ENCODE peak calls at places on chromosomes 1 and 21, in five cellular contexts. J, Z, X, A and C are unnamed samples.

GRCh38 chr1:37776946-37777516 is 12.1 kb upstream of the EPHA10 start:
- DNase-seq in J (no peak), Z (no peak), X (no peak), A (no peak), C (no peak)

GRCh38 chr1:19949016-19949415 is 25.6 kb upstream of the PLA2G2E start:
- DNase-seq in J (no peak), Z (peak), X (no peak), A (no peak), C (no peak)

GRCh38 chr1:187680823-187681222 is 852.1 kb downstream of the PLA2G4A start:
- DNase-seq in J (no peak), Z (no peak), X (no peak), A (no peak), C (no peak)

GRCh38 chr1:31753623-31754349 is 10.4 kb downstream of the ADGRB2 start:
- DNase-seq in J (no peak), Z (no peak), X (no peak), A (no peak), C (no peak)

GRCh38 chr1:205928256-205928655 is 15.0 kb downstream of the SLC26A9 start:
- DNase-seq in J (no peak), Z (no peak), X (no peak), A (no peak), C (no peak)

GRCh38 chr1:53160924-53161378 is 18.5 kb upstream of the SLC1A7 start:
- DNase-seq in J (no peak), Z (peak), X (no peak), A (no peak), C (no peak)

GRCh38 chr1:239786464-239786863 is 305.2 kb upstream of the FMN2 start:
- DNase-seq in J (no peak), Z (no peak), X (no peak), A (no peak), C (peak)

GRCh38 chr1:46536527-46536926 is 14.9 kb downstream of the KNCN start:
- DNase-seq in J (no peak), Z (no peak), X (no peak), A (no peak), C (no peak)

GRCh38 chr1:2194319-2194897 is at the start of gene FAAP20:
- DNase-seq in J (peak), Z (peak), X (peak), A (no peak), C (peak)

GRCh38 chr1:85259866-85260345 is 444 bp upstream of the C1orf52 start:
- DNase-seq in J (no peak), Z (no peak), X (no peak), A (no peak), C (no peak)

GRCh38 chr21:44498280-44498964 is 41.6 kb downstream of the KRTAP10-1 start:
- DNase-seq in J (no peak), Z (peak), X (no peak), A (no peak), C (no peak)

GRCh38 chr21:35048183-35048601 is 910 bp downstream of the RUNX1 start:
- DNase-seq in J (peak), Z (no peak), X (no peak), A (no peak), C (peak)

DNA sequence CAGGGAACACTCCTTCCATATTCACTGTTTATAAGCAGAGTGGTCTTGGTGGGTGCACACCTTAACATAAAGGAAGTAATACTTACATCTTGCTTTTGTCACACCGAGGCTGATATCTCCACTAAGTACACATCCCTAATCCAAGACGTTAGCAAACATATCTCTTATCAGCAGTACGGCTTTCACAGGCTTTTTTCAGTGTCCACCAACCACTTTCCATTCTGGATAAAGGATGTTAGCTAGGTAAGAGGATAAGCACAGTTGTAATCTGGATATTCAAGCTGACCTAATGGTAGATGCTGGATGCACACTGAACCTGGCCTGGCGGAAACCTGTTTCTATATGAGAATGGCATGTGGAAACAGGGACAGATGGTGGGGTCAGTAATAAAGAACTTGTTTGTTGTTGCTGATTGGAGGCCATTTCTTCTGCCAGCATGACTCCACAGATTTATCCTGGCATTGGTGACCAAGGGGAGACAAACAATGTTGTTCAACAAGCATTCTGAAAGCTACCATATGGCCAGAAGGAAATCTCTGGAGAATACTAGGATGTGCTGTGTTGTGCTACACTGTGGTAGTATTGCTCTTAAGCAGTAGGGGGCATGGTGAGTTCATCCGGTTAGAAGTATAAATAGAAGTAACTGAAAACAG is 416.4 kb downstream of the PTBP2 start:
- DNase-seq in J (peak), Z (peak), X (no peak), A (no peak), C (no peak)
- TF ChIP-seq POLR2AphosphoS5 in J (no peak), Z (no peak), X (no peak), A (no peak), C (no peak)

DNA sequence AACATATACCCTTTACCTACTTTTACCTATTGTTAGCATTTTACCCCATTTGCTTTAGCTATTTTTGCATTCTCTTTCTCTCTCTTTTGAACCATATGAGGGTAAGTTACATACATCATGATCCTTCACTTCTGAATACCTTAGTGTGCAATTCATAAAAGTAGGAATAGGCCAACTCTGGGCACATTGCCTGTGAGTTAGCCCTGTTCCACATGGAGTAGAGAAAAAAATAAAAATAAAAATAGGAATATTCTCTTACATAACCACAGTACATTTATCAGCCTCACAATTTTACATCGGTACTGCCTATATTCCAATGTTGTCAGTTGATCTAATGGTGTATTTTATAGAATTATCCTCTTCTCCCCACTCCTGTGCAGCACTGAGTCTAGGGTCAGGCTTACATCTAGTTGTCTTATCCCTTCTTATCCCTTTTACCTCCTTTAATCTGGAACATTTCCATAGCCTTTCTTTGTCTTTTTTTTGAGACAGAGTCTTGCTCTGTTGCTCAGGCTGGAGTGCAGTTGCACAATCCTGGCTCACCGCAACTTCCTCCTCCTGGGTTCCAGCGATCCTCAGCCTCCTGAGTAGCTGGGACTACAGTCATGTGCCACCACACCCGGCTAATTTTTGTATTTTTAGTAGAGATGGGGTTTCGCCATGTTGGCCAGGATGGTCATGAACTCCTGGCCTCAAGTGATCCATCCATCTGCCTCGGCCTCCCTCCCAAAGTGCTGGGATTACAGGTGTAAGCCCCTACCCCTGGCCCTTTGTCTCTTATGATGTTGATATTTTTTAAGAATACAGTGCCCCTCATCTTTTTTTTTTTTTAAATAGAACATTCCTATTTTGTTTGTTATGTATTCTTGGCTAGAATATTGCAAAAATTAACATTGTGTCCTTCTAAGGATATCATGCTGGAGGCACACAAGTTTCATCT is 11.1 kb upstream of the SLC30A1 start:
- DNase-seq in J (peak), Z (no peak), X (no peak), A (no peak), C (no peak)
- TF ChIP-seq POLR2AphosphoS5 in J (peak), Z (no peak), X (no peak), A (peak), C (no peak)

GRCh38 chr21:38596264-38597042 is 98.2 kb upstream of the ERG start:
- DNase-seq in J (no peak), Z (peak), X (no peak), A (no peak), C (no peak)
- TF ChIP-seq POLR2AphosphoS5 in J (no peak), Z (no peak), X (no peak), A (no peak), C (no peak)

GRCh38 chr1:224433041-224433670 is 1.4 kb downstream of the WDR26 start:
- DNase-seq in J (no peak), Z (no peak), X (no peak), A (no peak), C (no peak)
- TF ChIP-seq POLR2AphosphoS5 in J (no peak), Z (no peak), X (peak), A (no peak), C (no peak)